ENCODE peak calls at places on chromosomes 7 and 10, in seven cellular contexts. W, J, X, K, G, V and N are unnamed samples.

GRCh38 chr7:2181077-2181854 is 51.5 kb downstream of the MAD1L1 start:
- DNase-seq in W (no peak), J (no peak), X (no peak), K (no peak), G (no peak), V (no peak), N (no peak)

GRCh38 chr10:27742195-27742925 is 3.3 kb downstream of the MKX start:
- DNase-seq in W (peak; percentile 88), J (peak; percentile 89), X (peak; percentile 83), K (peak; percentile 69), G (peak; percentile 85), V (peak; percentile 83), N (peak; percentile 83)

GRCh38 chr10:93334901-93335312 is 147.2 kb downstream of the MYOF start:
- DNase-seq in W (peak; percentile 18), J (peak; percentile 53), X (no peak), K (peak; percentile 95), G (peak; percentile 41), V (no peak), N (no peak)

GRCh38 chr10:48504141-48504885 is 100.6 kb downstream of the ARHGAP22 start:
- DNase-seq in W (no peak), J (no peak), X (no peak), K (no peak), G (no peak), V (peak; percentile 9), N (no peak)

GRCh38 chr10:4635394-4635793 is 190.6 kb upstream of the AKR1E2 start:
- DNase-seq in W (no peak), J (no peak), X (no peak), K (no peak), G (peak; percentile 44), V (no peak), N (no peak)

GRCh38 chr10:66752714-66753113 is 173.1 kb upstream of the LRRTM3 start:
- DNase-seq in W (no peak), J (peak; percentile 29), X (no peak), K (peak; percentile 31), G (peak; percentile 63), V (no peak), N (peak; percentile 18)

GRCh38 chr7:131844380-131844779 is 288.0 kb upstream of the PODXL start:
- DNase-seq in W (no peak), J (no peak), X (no peak), K (no peak), G (no peak), V (no peak), N (no peak)

GRCh38 chr10:30456262-30456661 is 22.3 kb downstream of the MAP3K8 start:
- DNase-seq in W (no peak), J (no peak), X (no peak), K (no peak), G (no peak), V (no peak), N (peak; percentile 12)

GRCh38 chr10:13816195-13816926 is 229.6 kb downstream of the PRPF18 start:
- DNase-seq in W (peak; percentile 96), J (peak; percentile 84), X (no peak), K (no peak), G (peak; percentile 95), V (peak; percentile 89), N (peak; percentile 93)

GRCh38 chr7:150357771-150358427 is 10.7 kb upstream of the REPIN1 start:
- DNase-seq in W (no peak), J (no peak), X (no peak), K (peak; percentile 30), G (no peak), V (no peak), N (no peak)

GRCh38 chr7:131189488-131189887 is 138.2 kb upstream of the MKLN1 start:
- DNase-seq in W (no peak), J (no peak), X (no peak), K (no peak), G (no peak), V (no peak), N (no peak)

GRCh38 chr7:114243019-114243507 is 171.6 kb upstream of the FOXP2 start:
- DNase-seq in W (no peak), J (peak; percentile 41), X (no peak), K (peak; percentile 27), G (no peak), V (no peak), N (peak; percentile 37)

GRCh38 chr10:24642921-24643678 is 80.6 kb downstream of the ARHGAP21 start:
- DNase-seq in W (peak; percentile 67), J (peak; percentile 83), X (no peak), K (peak; percentile 88), G (peak; percentile 88), V (no peak), N (peak; percentile 90)

GRCh38 chr7:34497153-34497777 is 160.8 kb upstream of the NPSR1 start:
- DNase-seq in W (no peak), J (no peak), X (peak; percentile 29), K (peak; percentile 26), G (no peak), V (no peak), N (peak; percentile 19)

GRCh38 chr10:60666221-60666620 is 112.1 kb upstream of the CDK1 start:
- DNase-seq in W (no peak), J (no peak), X (no peak), K (peak; percentile 94), G (no peak), V (no peak), N (peak; percentile 85)

GRCh38 chr10:6498771-6499170 is 81.3 kb downstream of the PRKCQ start:
- DNase-seq in W (no peak), J (no peak), X (no peak), K (peak; percentile 45), G (no peak), V (no peak), N (no peak)

DNA sequence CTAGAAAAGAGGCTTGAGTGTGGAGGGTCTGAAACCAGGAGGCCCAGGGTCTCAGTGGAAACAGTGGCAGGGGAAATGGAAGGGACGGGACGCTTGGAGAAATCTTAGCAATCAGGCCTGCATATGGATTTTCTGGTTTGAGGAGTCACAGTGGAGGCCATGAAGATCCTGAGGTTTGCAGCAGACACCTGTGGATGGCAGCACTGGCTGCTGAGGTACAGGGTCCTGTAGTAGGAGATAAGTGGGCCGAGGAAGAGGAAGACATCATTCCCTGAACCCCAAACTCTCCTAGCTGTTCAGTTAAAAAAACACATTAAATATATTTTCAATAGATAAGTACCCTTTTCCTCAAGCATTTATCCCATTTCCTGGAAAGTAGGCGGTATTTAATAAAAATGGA is 208.8 kb upstream of the IGFBP3 start:
- DNase-seq in W (no peak), J (no peak), X (no peak), K (no peak), G (no peak), V (no peak), N (no peak)
- TF ChIP-seq CTCF in W (no peak), J (no peak), X (no peak), K (no peak), G (no peak), V (no peak), N (no peak)

DNA sequence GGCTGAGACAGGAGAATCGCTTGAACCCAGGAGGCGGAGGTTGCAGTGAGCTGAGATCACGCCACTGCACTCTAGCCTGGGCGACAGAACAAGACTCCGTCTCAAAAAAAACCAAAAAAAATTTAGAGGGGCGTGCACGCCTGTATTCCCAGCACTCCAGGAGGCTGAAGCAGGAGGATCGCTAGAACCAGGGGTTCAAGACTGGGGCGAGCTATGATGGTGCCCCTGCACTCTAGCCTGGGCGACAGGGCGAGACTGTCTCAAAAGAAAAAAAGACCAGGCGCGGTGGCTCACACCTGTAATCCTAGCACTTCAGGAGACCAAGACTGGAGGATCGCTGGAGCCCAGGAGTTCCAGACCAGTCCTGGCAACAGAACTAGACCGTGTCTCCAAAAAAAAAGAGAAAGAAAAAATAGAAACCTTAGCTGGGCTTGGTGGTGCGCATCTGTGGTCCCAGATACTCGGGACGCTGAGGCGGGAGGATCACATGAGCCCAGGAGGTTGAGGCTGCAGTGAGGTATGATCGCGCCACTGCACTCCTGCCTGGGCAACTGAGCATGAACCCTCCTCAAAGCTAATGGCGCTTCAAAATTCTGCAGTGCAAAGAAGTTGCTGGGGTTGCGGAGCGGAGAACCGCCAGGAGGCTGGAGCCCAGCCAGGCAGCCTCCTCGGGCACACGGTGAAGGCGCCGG is 382 bp upstream of the MBLAC1 start:
- DNase-seq in W (no peak), J (no peak), X (no peak), K (no peak), G (no peak), V (no peak), N (no peak)
- TF ChIP-seq CTCF in W (no peak), J (no peak), X (no peak), K (no peak), G (no peak), V (no peak), N (peak; percentile 10)

DNA sequence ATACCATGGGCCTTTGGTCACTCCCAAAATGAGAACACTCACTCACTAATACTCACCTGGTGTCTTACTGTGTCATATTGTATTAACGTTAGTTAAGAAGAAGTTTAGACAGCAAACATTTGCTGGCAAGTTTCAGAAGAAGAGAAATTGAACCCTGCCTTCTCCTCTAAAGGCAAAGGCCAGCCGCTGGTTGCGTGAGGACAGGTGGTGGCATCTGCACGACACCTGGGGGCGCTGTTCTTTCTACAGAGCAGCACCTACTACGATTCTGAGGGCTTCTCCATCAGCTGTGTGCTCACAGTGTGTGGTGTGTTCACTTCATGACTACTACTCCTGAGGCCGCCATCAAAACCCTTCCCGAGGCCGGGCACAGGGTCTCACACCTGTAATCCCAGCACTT is 17.9 kb upstream of the CLEC2L start:
- DNase-seq in W (no peak), J (no peak), X (peak; percentile 82), K (peak; percentile 18), G (no peak), V (no peak), N (no peak)
- TF ChIP-seq CTCF in W (peak; percentile 2), J (peak; percentile 25), X (peak; percentile 91), K (peak; percentile 22), G (no peak), V (no peak), N (peak; percentile 53)

GRCh38 chr7:549103-549890 is 29.7 kb upstream of the PDGFA start:
- DNase-seq in W (no peak), J (no peak), X (no peak), K (no peak), G (no peak), V (no peak), N (no peak)
- TF ChIP-seq CTCF in W (no peak), J (no peak), X (no peak), K (no peak), G (no peak), V (no peak), N (no peak)

GRCh38 chr10:101053516-101053915 is 8.3 kb upstream of the KAZALD1 start:
- DNase-seq in W (no peak), J (no peak), X (no peak), K (peak; percentile 13), G (peak; percentile 74), V (no peak), N (no peak)
- TF ChIP-seq CTCF in W (no peak), J (no peak), X (no peak), K (no peak), G (no peak), V (no peak), N (no peak)

DNA sequence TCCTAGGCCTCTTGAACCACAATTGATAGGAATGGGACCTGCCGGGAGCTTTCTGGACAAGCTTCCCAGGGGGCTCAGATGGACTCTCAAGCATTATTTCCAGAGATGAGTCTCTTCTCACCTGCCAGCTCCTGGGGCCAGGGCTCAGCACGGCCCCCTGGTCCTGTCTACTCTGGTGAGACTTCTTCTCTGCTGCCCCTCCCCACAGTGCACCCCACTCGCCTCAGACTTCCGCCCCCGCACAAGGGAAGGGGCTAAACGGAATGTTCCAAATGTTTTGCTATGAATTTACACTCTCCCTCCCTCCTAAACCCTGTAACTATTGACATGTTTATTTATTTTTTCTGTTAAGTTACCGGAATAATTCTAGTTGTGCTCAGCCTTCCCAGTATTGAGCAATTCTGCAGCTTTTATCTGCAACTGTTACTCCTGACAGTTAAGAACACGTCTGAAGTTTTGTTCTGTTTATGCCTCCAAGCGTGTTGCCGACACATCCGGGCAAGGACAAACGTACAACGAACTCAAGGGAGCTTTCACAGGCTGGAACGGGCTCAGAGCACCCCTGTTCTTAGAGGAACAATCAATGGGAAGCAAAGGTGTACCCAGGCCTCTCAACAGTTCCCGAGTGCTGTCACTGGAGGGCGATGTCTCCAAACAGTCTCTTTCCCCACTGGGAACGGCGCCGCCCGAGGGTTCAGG is 55.2 kb downstream of the FHIP2A start:
- DNase-seq in W (peak; percentile 34), J (peak; percentile 50), X (peak; percentile 86), K (peak; percentile 84), G (peak; percentile 58), V (peak; percentile 68), N (peak; percentile 82)
- TF ChIP-seq CTCF in W (peak; percentile 84), J (peak; percentile 89), X (peak; percentile 36), K (peak; percentile 94), G (peak; percentile 87), V (peak; percentile 67), N (peak; percentile 94)